ENCODE peak calls at places on chromosomes 6 and 20, in four cellular contexts. J is PC-9, U is GM23248, D is GM23338. E is an unnamed sample. For H3K4me1, H3K36me3 and H3K9me2, the result is how much of the 10 kb centered on the place peaks cover.

GRCh38 chr20:64064145-64064698 is 1.2 kb downstream of the TCEA2 start:
- DNase-seq in J (peak), D (no peak), U (peak), E (no peak)

GRCh38 chr6:22785036-22785435 is 215.7 kb downstream of the HDGFL1 start:
- DNase-seq in J (no peak), U (no peak), D (peak), E (no peak)

GRCh38 chr6:10426781-10427279 is 12.0 kb upstream of the TFAP2A start:
- DNase-seq in J (no peak), D (no peak), U (no peak), E (peak)

GRCh38 chr20:62688855-62689460 is 19.7 kb upstream of the NTSR1 start:
- DNase-seq in D (no peak), U (peak), J (peak), E (no peak)

GRCh38 chr20:17775600-17775999 is 75.8 kb downstream of the BANF2 start:
- DNase-seq in J (no peak), U (no peak), D (no peak), E (no peak)

GRCh38 chr6:47672816-47673215 is 25.6 kb upstream of the ADGRF4 start:
- DNase-seq in J (no peak), U (no peak), D (no peak), E (no peak)

GRCh38 chr20:58714923-58715708 is 22.5 kb downstream of the NPEPL1 start:
- DNase-seq in J (no peak), U (no peak), D (no peak), E (no peak)

GRCh38 chr6:26311385-26312095 is 53.5 kb upstream of the BTN3A2 start:
- DNase-seq in J (peak), U (peak), D (peak), E (peak)

GRCh38 chr20:1373614-1374013 is 19.2 kb downstream of the FKBP1A start:
- DNase-seq in J (no peak), U (no peak), D (no peak), E (no peak)

GRCh38 chr6:31729979-31730630 is 1.0 kb upstream of the DDAH2 start:
- DNase-seq in D (peak), U (peak), J (peak), E (peak)

DNA sequence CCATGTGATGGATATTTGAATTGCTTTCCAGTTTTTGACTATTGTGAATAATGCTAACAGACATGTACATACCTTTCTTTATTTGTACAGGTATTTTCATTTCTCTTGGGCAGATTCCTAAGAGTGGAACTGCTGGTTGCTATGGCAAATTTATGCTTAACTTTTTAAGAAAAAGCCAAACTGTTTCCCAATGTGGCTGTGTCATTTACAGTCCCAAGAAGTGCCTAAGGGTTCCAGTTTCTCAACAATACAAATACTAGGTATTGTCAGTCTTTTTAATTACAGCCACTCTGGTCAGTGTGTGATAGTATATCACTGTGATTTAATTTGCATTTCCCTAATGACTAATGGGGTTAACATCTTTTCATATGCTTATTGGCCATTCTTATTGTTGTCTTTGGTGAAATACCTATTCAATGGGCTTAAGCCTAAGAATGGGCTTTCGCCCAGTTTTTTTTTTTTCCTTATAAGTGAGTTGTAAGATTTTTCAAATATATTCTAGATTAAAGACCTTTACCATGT is 10.3 kb downstream of the REPS1 start:
- DNase-seq in U (no peak), D (peak), J (peak), E (no peak)
- H3K4me1 ChIP-seq in U (under half), D (half or more), J (under half), E (under half)

GRCh38 chr6:154829970-154830369 is 96.8 kb downstream of the SCAF8 start:
- DNase-seq in J (no peak), U (no peak), D (no peak), E (no peak)
- H3K36me3 ChIP-seq in J (under half), U (under half), D (under half), E (half or more)

GRCh38 chr6:56668158-56668557 is 25.5 kb upstream of the DST start:
- DNase-seq in U (no peak), D (no peak), J (no peak), E (no peak)

GRCh38 chr6:56669585-56669984 is 26.9 kb upstream of the DST start:
- DNase-seq in D (no peak), J (no peak), U (no peak), E (no peak)

GRCh38 chr6:56669041-56669440 is 26.4 kb upstream of the DST start:
- DNase-seq in U (no peak), J (no peak), D (no peak), E (no peak)

GRCh38 chr6:56664007-56664406 is 21.3 kb upstream of the DST start:
- DNase-seq in J (no peak), D (no peak), U (no peak), E (no peak)

GRCh38 chr6:56667336-56667735 is 24.6 kb upstream of the DST start:
- DNase-seq in D (no peak), J (no peak), U (no peak), E (no peak)
- H3K9me2 ChIP-seq in D (under half), J (under half), U (under half), E (under half)

GRCh38 chr20:57620274-57620990 is at the start of gene ZBP1:
- DNase-seq in D (no peak), U (no peak), J (no peak), E (peak)

GRCh38 chr20:57620999-57621398 is 773 bp upstream of the ZBP1 start:
- DNase-seq in J (no peak), D (no peak), U (no peak), E (peak)

GRCh38 chr20:57618091-57618765 is 2.0 kb downstream of the ZBP1 start:
- DNase-seq in D (no peak), J (peak), U (peak), E (peak)

GRCh38 chr20:57618766-57619052 is 1.5 kb downstream of the ZBP1 start:
- DNase-seq in J (no peak), D (no peak), U (no peak), E (no peak)

GRCh38 chr20:57619053-57619831 is 984 bp downstream of the ZBP1 start:
- DNase-seq in U (no peak), D (no peak), J (no peak), E (peak)
- H3K4me1 ChIP-seq in U (under half), D (under half), J (under half), E (half or more)

DNA sequence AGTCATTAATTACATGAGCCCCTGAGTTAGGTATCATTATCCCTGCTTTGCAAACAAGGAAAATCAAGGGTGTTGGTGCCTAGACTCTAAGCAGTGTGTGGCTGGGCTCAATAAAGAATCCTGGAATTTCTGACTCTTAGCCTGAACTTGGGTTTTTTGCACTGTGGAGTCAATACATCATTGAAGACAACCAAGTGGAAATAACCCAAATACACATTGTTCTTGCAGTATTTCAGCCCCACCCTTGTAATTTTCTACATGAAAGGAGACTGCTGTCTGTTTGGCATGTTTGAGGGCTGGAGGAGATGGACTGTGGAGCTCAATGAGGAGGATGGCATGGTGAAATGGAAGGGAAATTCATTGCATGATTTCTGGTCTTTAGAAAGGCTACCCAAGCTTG is 110.3 kb downstream of the CRYBG1 start:
- DNase-seq in U (no peak), J (no peak), D (no peak), E (no peak)
- H3K36me3 ChIP-seq in U (under half), J (under half), D (under half), E (under half)

GRCh38 chr6:53929340-53930120 is 134.7 kb downstream of the LRRC1 start:
- DNase-seq in D (no peak), J (no peak), U (no peak), E (no peak)
- H3K9me2 ChIP-seq in D (under half), J (under half), U (under half), E (under half)

GRCh38 chr20:37364927-37365272 is 19.0 kb downstream of the SRC start:
- DNase-seq in D (no peak), U (no peak), J (no peak), E (peak)

GRCh38 chr20:37362231-37362792 is 16.4 kb downstream of the SRC start:
- DNase-seq in U (no peak), J (no peak), D (no peak), E (no peak)

GRCh38 chr20:37364013-37364926 is 18.3 kb downstream of the SRC start:
- DNase-seq in U (no peak), J (no peak), D (no peak), E (no peak)

GRCh38 chr20:37362821-37363220 is 16.9 kb downstream of the SRC start:
- DNase-seq in U (no peak), D (no peak), J (no peak), E (no peak)

GRCh38 chr20:37363221-37364012 is 17.5 kb downstream of the SRC start:
- DNase-seq in J (no peak), D (no peak), U (no peak), E (no peak)
- H3K4me1 ChIP-seq in J (under half), D (under half), U (under half), E (under half)

E was measured in OCI-LY7.